ENCODE peak calls at places on chromosomes 16 and 17, in eight cellular contexts. Q is CD8-positive, alpha-beta T cell; W is cardiac muscle cell; D is body of pancreas; G is transverse colon; K is CD4-positive, alpha-beta memory T cell; C is adrenal gland; Z is CD4-positive, CD25-positive, alpha-beta regulatory T cell. Y is an unnamed sample. For H3K4me1 and H3K9me3, the result is how much of the 10 kb centered on the place peaks cover.

GRCh38 chr17:38430316-38430715 is 2.1 kb downstream of the ARHGAP23 start:
- DNase-seq in Q (no peak), W (peak), D (no peak), G (no peak), K (no peak), C (peak), Z (no peak), Y (no peak)

GRCh38 chr17:50186661-50187402 is 14.6 kb downstream of the COL1A1 start:
- DNase-seq in Q (no peak), W (peak), D (no peak), G (no peak), K (no peak), C (no peak), Z (no peak), Y (peak)

GRCh38 chr16:84569382-84569987 is 48.4 kb downstream of the COTL1 start:
- DNase-seq in Q (no peak), W (peak), D (peak), G (peak), K (no peak), C (no peak), Z (no peak), Y (no peak)

GRCh38 chr16:89657442-89658220 is at the start of the genes CHMP1A and SPATA33:
- DNase-seq in Q (peak), W (peak), D (peak), G (peak), K (peak), C (peak), Z (peak), Y (peak)

GRCh38 chr16:70746708-70747424 is 54.1 kb downstream of the VAC14 start:
- DNase-seq in Q (no peak), W (peak), D (peak), G (peak), K (no peak), C (peak), Z (peak), Y (peak)

GRCh38 chr17:79651266-79651665 is 40.4 kb upstream of the RBFOX3 start:
- DNase-seq in Q (peak), W (no peak), D (no peak), G (no peak), K (no peak), C (no peak), Z (no peak), Y (no peak)

GRCh38 chr16:1909661-1910231 is 8.5 kb downstream of the HS3ST6 start:
- DNase-seq in Q (no peak), W (no peak), D (no peak), G (peak), K (no peak), C (no peak), Z (no peak), Y (no peak)

GRCh38 chr16:66961065-66961744 is at the start of gene CES3:
- DNase-seq in Q (peak), W (peak), D (peak), G (peak), K (peak), C (peak), Z (peak), Y (no peak)

GRCh38 chr16:47695746-47696145 is 234.6 kb downstream of the PHKB start:
- DNase-seq in Q (no peak), W (no peak), D (no peak), G (no peak), K (no peak), C (no peak), Z (no peak), Y (no peak)

GRCh38 chr17:35788504-35788998 is 6.9 kb downstream of the MMP28 start:
- DNase-seq in Q (no peak), W (peak), D (no peak), G (no peak), K (no peak), C (no peak), Z (no peak), Y (no peak)

GRCh38 chr17:78278139-78278741 is 46.8 kb downstream of the TMEM235 start:
- DNase-seq in Q (no peak), W (no peak), D (no peak), G (peak), K (no peak), C (no peak), Z (no peak), Y (peak)

GRCh38 chr17:37082461-37082860 is 133.7 kb downstream of the AATF start:
- DNase-seq in Q (no peak), W (no peak), D (no peak), G (no peak), K (no peak), C (no peak), Z (no peak), Y (no peak)

GRCh38 chr17:77881545-77881944 is 77.0 kb upstream of the TNRC6C start:
- DNase-seq in Q (peak), W (peak), D (peak), G (peak), K (peak), C (peak), Z (peak), Y (peak)

GRCh38 chr17:1789936-1790335 is 28.1 kb downstream of the SERPINF1 start:
- DNase-seq in Q (no peak), W (no peak), D (no peak), G (no peak), K (no peak), C (no peak), Z (no peak), Y (peak)

GRCh38 chr16:88329726-88330700 is 52.7 kb upstream of the ZNF469 start:
- DNase-seq in Q (no peak), W (no peak), D (no peak), G (no peak), K (no peak), C (no peak), Z (no peak), Y (peak)

GRCh38 chr17:62135742-62136141 is 70.7 kb upstream of the MED13 start:
- DNase-seq in Q (no peak), W (no peak), D (no peak), G (no peak), K (no peak), C (no peak), Z (no peak), Y (no peak)

GRCh38 chr16:56994311-56994710 is 5.0 kb downstream of the NLRC5 start:
- DNase-seq in Q (no peak), W (no peak), D (no peak), G (no peak), K (no peak), C (peak), Z (no peak), Y (no peak)

GRCh38 chr16:48157794-48158193 is 2.0 kb upstream of the ABCC12 start:
- DNase-seq in Q (no peak), W (no peak), D (no peak), G (no peak), K (no peak), C (no peak), Z (no peak), Y (no peak)

GRCh38 chr17:67127925-67128324 is 83.6 kb downstream of the CACNG1 start:
- DNase-seq in Q (no peak), W (no peak), D (no peak), G (no peak), K (no peak), C (no peak), Z (no peak), Y (no peak)

GRCh38 chr16:4070936-4071335 is 45.3 kb downstream of the ADCY9 start:
- DNase-seq in Q (no peak), W (no peak), D (no peak), G (no peak), K (no peak), C (no peak), Z (no peak), Y (no peak)

GRCh38 chr17:69064476-69064875 is 3.7 kb upstream of the ABCA9 start:
- DNase-seq in Q (no peak), W (no peak), D (no peak), G (no peak), K (no peak), C (no peak), Z (no peak), Y (no peak)

GRCh38 chr17:32517982-32518381 is 31.2 kb downstream of the CDK5R1 start:
- DNase-seq in Q (no peak), W (no peak), D (no peak), G (no peak), K (no peak), C (no peak), Z (no peak), Y (no peak)

GRCh38 chr17:3935140-3935542 is 18.9 kb upstream of the P2RX1 start:
- DNase-seq in Q (peak), W (peak), D (peak), G (peak), K (no peak), C (peak), Z (peak), Y (peak)

GRCh38 chr17:41049110-41049509 is 2.0 kb upstream of the KRTAP2-1 start:
- DNase-seq in Q (no peak), W (no peak), D (no peak), G (no peak), K (no peak), C (no peak), Z (no peak), Y (no peak)

GRCh38 chr16:10941127-10941933 is 938 bp downstream of the DEXI start:
- DNase-seq in Q (no peak), W (no peak), D (no peak), G (peak), K (peak), C (no peak), Z (no peak), Y (no peak)
- H3K4me1 ChIP-seq in Q (half or more), W (under half), D (half or more), G (under half), K (half or more), C (half or more), Z (half or more), Y (half or more)

GRCh38 chr17:22695228-22695619 is 1002.9 kb downstream of the KCNJ18 start:
- DNase-seq in Q (no peak), W (no peak), D (no peak), G (no peak), K (no peak), C (no peak), Z (no peak), Y (no peak)

GRCh38 chr17:22694362-22695227 is 1002.3 kb downstream of the KCNJ18 start:
- DNase-seq in Q (no peak), W (no peak), D (no peak), G (no peak), K (no peak), C (no peak), Z (no peak), Y (no peak)

GRCh38 chr17:22692066-22692800 is 999.9 kb downstream of the KCNJ18 start:
- DNase-seq in Q (peak), W (no peak), D (no peak), G (no peak), K (no peak), C (no peak), Z (no peak), Y (no peak)

GRCh38 chr17:22692801-22693171 is 1000.5 kb downstream of the KCNJ18 start:
- DNase-seq in Q (no peak), W (no peak), D (no peak), G (no peak), K (no peak), C (no peak), Z (no peak), Y (no peak)
- H3K9me3 ChIP-seq in Q (under half), W (under half), D (under half), G (under half), K (under half), C (under half), Z (under half), Y (under half)

DNA sequence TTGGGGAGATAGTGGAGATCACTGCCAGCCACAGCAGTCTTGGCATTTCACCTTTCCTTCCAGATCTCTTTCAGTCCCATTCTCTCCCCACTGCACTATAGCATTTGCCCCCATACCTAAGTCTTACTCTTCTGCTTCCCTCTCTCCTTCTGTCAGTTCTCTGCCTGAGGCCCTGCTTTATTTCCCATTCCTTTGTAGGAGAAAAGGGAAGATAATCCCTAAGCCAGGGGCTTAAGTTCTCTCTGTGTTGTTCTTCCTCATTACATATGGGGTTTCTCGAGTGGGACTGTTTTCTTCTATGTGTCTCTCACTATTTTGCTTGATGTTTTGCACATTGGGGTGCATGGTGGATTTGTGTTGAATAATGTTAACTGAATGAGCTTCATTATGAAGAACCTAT is 6.4 kb downstream of the KDM6B start:
- DNase-seq in Q (no peak), W (no peak), D (no peak), G (no peak), K (no peak), C (peak), Z (no peak), Y (no peak)
- H3K4me1 ChIP-seq in Q (half or more), W (under half), D (half or more), G (under half), K (half or more), C (half or more), Z (half or more), Y (under half)

GRCh38 chr17:43978078-43978477 is 24.3 kb upstream of the PYY start:
- DNase-seq in Q (no peak), W (no peak), D (no peak), G (no peak), K (no peak), C (no peak), Z (no peak), Y (no peak)

GRCh38 chr17:43979011-43979410 is 25.3 kb upstream of the PYY start:
- DNase-seq in Q (no peak), W (no peak), D (no peak), G (no peak), K (no peak), C (no peak), Z (no peak), Y (peak)

GRCh38 chr17:43976956-43977837 is 23.5 kb upstream of the PYY start:
- DNase-seq in Q (no peak), W (no peak), D (no peak), G (no peak), K (no peak), C (no peak), Z (no peak), Y (peak)

GRCh38 chr17:43982171-43982570 is 22.3 kb upstream of the NAGS start:
- DNase-seq in Q (no peak), W (no peak), D (no peak), G (no peak), K (no peak), C (no peak), Z (no peak), Y (no peak)

GRCh38 chr17:43979671-43980070 is 24.8 kb upstream of the NAGS start:
- DNase-seq in Q (no peak), W (no peak), D (no peak), G (no peak), K (no peak), C (no peak), Z (no peak), Y (peak)
- H3K9me3 ChIP-seq in Q (under half), W (under half), D (under half), G (under half), K (under half), C (under half), Z (under half), Y (under half)

DNA sequence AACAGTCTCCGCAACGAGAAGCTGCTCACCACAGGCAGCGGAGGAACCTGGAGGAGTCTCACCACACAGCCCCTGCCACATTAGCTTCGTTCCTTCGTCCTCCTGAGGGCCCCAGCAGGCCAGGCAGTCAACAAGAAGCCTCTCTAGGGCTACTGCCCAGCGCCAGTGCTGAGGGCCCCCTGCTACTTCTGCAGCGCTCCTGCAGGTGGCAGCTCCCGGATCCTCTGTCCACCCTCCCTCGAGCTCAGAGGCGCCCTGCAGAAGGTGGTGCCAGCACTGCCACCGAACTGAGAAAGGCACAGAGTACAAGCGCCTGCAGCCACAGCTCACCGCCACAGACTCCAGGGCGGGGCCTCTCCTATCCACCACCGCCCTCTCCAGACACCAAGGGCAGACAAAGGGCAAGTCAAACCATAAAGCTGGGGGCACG is 27.3 kb downstream of the KDM8 start:
- DNase-seq in Q (peak), W (no peak), D (no peak), G (peak), K (peak), C (no peak), Z (peak), Y (no peak)
- H3K4me1 ChIP-seq in Q (half or more), W (under half), D (under half), G (under half), K (half or more), C (under half), Z (half or more), Y (under half)